ENCODE peak calls at places on chromosomes 11 and 22, in four cellular contexts. One of them, this sample, is unnamed.

GRCh38 chr11:128469220-128469619 is 118.1 kb downstream of the ETS1 start:
- DNase-seq in C1 segment of cervical spinal cord: no peak
- DNase-seq in omental fat pad: no peak
- DNase-seq in colonic mucosa: no peak
- DNase-seq in this sample: peak; percentile 55

GRCh38 chr11:115682101-115682500 is 177.9 kb upstream of the CADM1 start:
- DNase-seq in colonic mucosa: no peak
- DNase-seq in omental fat pad: no peak
- DNase-seq in C1 segment of cervical spinal cord: no peak
- DNase-seq in this sample: no peak

GRCh38 chr11:121829159-121829643 is 286.8 kb downstream of the BLID start:
- DNase-seq in omental fat pad: no peak
- DNase-seq in colonic mucosa: no peak
- DNase-seq in C1 segment of cervical spinal cord: no peak
- DNase-seq in this sample: no peak

GRCh38 chr22:46064966-46065666 is 85.2 kb upstream of the PPARA start:
- DNase-seq in colonic mucosa: no peak
- DNase-seq in C1 segment of cervical spinal cord: no peak
- DNase-seq in omental fat pad: no peak
- DNase-seq in this sample: no peak

GRCh38 chr22:30602049-30602448 is 4.9 kb upstream of the TCN2 start:
- DNase-seq in C1 segment of cervical spinal cord: no peak
- DNase-seq in colonic mucosa: peak; percentile 32
- DNase-seq in omental fat pad: no peak
- DNase-seq in this sample: no peak

GRCh38 chr22:42984814-42985540 is 30.0 kb downstream of the PACSIN2 start:
- DNase-seq in C1 segment of cervical spinal cord: no peak
- DNase-seq in colonic mucosa: no peak
- DNase-seq in omental fat pad: no peak
- DNase-seq in this sample: no peak

GRCh38 chr11:11973361-11973800 is 35.0 kb downstream of the DKK3 start:
- DNase-seq in C1 segment of cervical spinal cord: no peak
- DNase-seq in colonic mucosa: no peak
- DNase-seq in omental fat pad: no peak
- DNase-seq in this sample: no peak

GRCh38 chr22:32817137-32817536 is 15.6 kb downstream of the TIMP3 start:
- DNase-seq in C1 segment of cervical spinal cord: no peak
- DNase-seq in omental fat pad: no peak
- DNase-seq in colonic mucosa: no peak
- DNase-seq in this sample: no peak

GRCh38 chr11:83070044-83070877 is 1.4 kb downstream of the RAB30 start:
- DNase-seq in omental fat pad: no peak
- DNase-seq in C1 segment of cervical spinal cord: no peak
- DNase-seq in colonic mucosa: no peak
- DNase-seq in this sample: no peak

GRCh38 chr11:102010776-102011500 is 36.3 kb upstream of the CFAP300 start:
- DNase-seq in colonic mucosa: peak; percentile 76
- DNase-seq in omental fat pad: no peak
- DNase-seq in C1 segment of cervical spinal cord: no peak
- DNase-seq in this sample: no peak